ENCODE peak calls at places on chromosomes 5 and 9, in four cellular contexts. P, V, A and L are unnamed samples.

GRCh38 chr5:71533614-71534013 is 53.5 kb upstream of the MCCC2 start:
- DNase-seq in P (peak; percentile 20), A (no peak), V (no peak), L (peak; percentile 53)

GRCh38 chr5:84602371-84602771 is 217.7 kb upstream of the EDIL3 start:
- DNase-seq in P (peak; percentile 30), A (no peak), V (no peak), L (peak; percentile 13)

GRCh38 chr5:180084638-180085561 is 13.3 kb upstream of the RNF130 start:
- DNase-seq in V (no peak), A (peak; percentile 48), P (no peak), L (peak; percentile 44)

GRCh38 chr9:79104216-79104615 is 467.5 kb upstream of the TLE4 start:
- DNase-seq in V (no peak), A (no peak), P (peak; percentile 70), L (no peak)

GRCh38 chr5:158506648-158507047 is 593.1 kb downstream of the EBF1 start:
- DNase-seq in P (no peak), A (no peak), V (no peak), L (no peak)

GRCh38 chr5:141186897-141187512 is at the start of gene PCDHB9:
- DNase-seq in V (no peak), A (no peak), P (peak; percentile 3), L (no peak)

GRCh38 chr9:75418518-75418917 is 330.2 kb downstream of the OSTF1 start:
- DNase-seq in P (no peak), V (no peak), A (no peak), L (no peak)

GRCh38 chr9:7042124-7042523 is 284.4 kb downstream of the KDM4C start:
- DNase-seq in V (no peak), P (no peak), A (no peak), L (peak; percentile 64)

GRCh38 chr5:31641059-31641458 is 2.1 kb downstream of the PDZD2 start:
- DNase-seq in A (no peak), P (no peak), V (no peak), L (no peak)

GRCh38 chr9:129703667-129704355 is 38.4 kb downstream of the PRRX2 start:
- DNase-seq in P (peak; percentile 53), A (no peak), V (peak; percentile 68), L (no peak)

GRCh38 chr5:142683885-142684505 is 1.9 kb downstream of the FGF1 start:
- DNase-seq in P (no peak), A (no peak), V (no peak), L (no peak)

GRCh38 chr9:87662808-87663528 is 63.0 kb upstream of the CTSL start:
- DNase-seq in A (peak; percentile 69), P (peak; percentile 85), V (peak; percentile 73), L (peak; percentile 72)

GRCh38 chr5:179872356-179873160 is 13.9 kb upstream of the MRNIP start:
- DNase-seq in A (no peak), P (no peak), V (no peak), L (no peak)

GRCh38 chr5:111572561-111572960 is 60.2 kb upstream of the STARD4 start:
- DNase-seq in V (no peak), A (no peak), P (no peak), L (no peak)

GRCh38 chr5:82396871-82397514 is 118.8 kb upstream of the RPS23 start:
- DNase-seq in A (peak; percentile 82), P (peak; percentile 100), V (peak; percentile 85), L (peak; percentile 96)

GRCh38 chr5:31504520-31504919 is 27.4 kb downstream of the DROSHA start:
- DNase-seq in A (no peak), P (no peak), V (no peak), L (no peak)

GRCh38 chr5:2742921-2743679 is 8.4 kb downstream of the IRX2 start:
- DNase-seq in P (no peak), V (no peak), A (no peak), L (no peak)
- H3K4me3 ChIP-seq in P (no peak overlapping the region), V (no peak overlapping the region), A (no peak overlapping the region), L (no peak overlapping the region)

GRCh38 chr5:115170924-115171510 is 1.3 kb upstream of the TRIM36 start:
- DNase-seq in V (no peak), P (no peak), A (no peak), L (no peak)
- H3K27me3 ChIP-seq in V (peaks cover 23% of the 10 kb centered on the region), P (peaks cover 18% of the 10 kb centered on the region), A (peaks cover 6% of the 10 kb centered on the region), L (peaks cover 16% of the 10 kb centered on the region)

GRCh38 chr5:138615461-138615860 is 40.3 kb upstream of the HSPA9 start:
- DNase-seq in V (no peak), P (no peak), A (no peak), L (no peak)

GRCh38 chr5:138606378-138606777 is 31.2 kb upstream of the HSPA9 start:
- DNase-seq in A (no peak), P (no peak), V (no peak), L (no peak)

GRCh38 chr5:138605254-138605972 is 30.2 kb upstream of the HSPA9 start:
- DNase-seq in V (no peak), A (no peak), P (no peak), L (no peak)

GRCh38 chr5:138611295-138612220 is 36.4 kb upstream of the HSPA9 start:
- DNase-seq in V (no peak), A (peak; percentile 42), P (peak; percentile 4), L (peak; percentile 81)

GRCh38 chr5:138610468-138611294 is 35.5 kb upstream of the HSPA9 start:
- DNase-seq in P (peak; percentile 18), V (no peak), A (peak; percentile 26), L (no peak)
- H3K4me3 ChIP-seq in P (no peak overlapping the region), V (no peak overlapping the region), A (no peak overlapping the region), L (no peak overlapping the region)

GRCh38 chr5:177390363-177391300 is 6.4 kb downstream of the SLC34A1 start:
- DNase-seq in V (peak; percentile 81), A (peak; percentile 85), P (peak; percentile 71), L (peak; percentile 76)

GRCh38 chr5:177392765-177393164 is 7.7 kb downstream of the PFN3 start:
- DNase-seq in V (no peak), P (no peak), A (no peak), L (no peak)

GRCh38 chr5:177396086-177396485 is 4.4 kb downstream of the PFN3 start:
- DNase-seq in A (no peak), V (no peak), P (no peak), L (no peak)

GRCh38 chr5:177393990-177394389 is 6.5 kb downstream of the PFN3 start:
- DNase-seq in A (no peak), V (no peak), P (no peak), L (no peak)

DNA sequence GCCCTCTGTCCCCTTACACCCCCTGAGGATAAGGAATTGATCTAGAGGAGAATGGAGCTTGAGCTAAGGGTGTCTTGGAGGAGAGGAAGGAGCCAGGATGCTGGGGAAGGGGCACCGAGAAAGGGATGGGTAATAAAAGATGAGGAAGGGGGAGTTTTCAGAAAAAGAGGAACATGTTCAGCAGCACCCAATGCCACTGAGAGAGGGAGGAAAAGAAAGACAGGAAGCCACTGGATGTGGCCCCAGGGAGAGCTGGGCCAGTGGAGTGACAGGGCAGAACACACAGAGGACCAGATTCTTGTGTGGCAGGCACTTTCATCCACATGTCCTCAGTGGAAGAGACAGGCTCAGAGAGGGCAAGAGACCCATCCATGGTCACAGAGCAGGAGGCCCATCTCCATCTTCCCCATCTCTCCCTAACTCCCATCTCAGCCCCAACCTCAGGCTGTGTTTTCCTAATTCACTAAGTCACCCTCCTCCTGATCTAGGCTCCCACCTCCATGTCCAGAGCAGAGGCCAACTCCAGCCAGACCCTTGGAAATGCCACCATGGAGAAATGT is 7.2 kb downstream of the PFN3 start:
- DNase-seq in P (no peak), V (no peak), A (no peak), L (no peak)
- H3K27me3 ChIP-seq in P (peaks cover 10% of the 10 kb centered on the region), V (no peaks in the 10 kb centered on the region), A (peaks cover 12% of the 10 kb centered on the region), L (no peaks in the 10 kb centered on the region)